ENCODE peak calls at places on chromosomes 11 and 22, in nine cellular contexts. A is HepG2, N is K562, B is SK-N-SH, K is stomach, Q is sigmoid colon, S is transverse colon, H is suprapubic skin, U is upper lobe of left lung. V is an unnamed sample.

GRCh38 chr11:86722041-86722440 is 49.6 kb upstream of the ME3 start:
- DNase-seq in S (no peak), A (no peak), B (no peak), K (no peak), Q (no peak), N (no peak), H (no peak), U (no peak), V (no peak)

GRCh38 chr11:8934735-8935478 is 2.2 kb upstream of the C11orf16 start:
- DNase-seq in K (no peak), U (no peak), H (no peak), B (no peak), Q (no peak), A (peak; percentile 18), S (no peak), N (no peak), V (no peak)

GRCh38 chr11:12458042-12458441 is 80.7 kb downstream of the PARVA start:
- DNase-seq in S (no peak), B (no peak), U (no peak), A (no peak), Q (peak; percentile 88), N (no peak), K (no peak), H (no peak), V (no peak)

GRCh38 chr11:19345519-19345847 is 104.7 kb upstream of the E2F8 start:
- DNase-seq in B (peak; percentile 81), N (no peak), Q (no peak), K (no peak), A (no peak), U (no peak), H (no peak), S (no peak), V (no peak)

GRCh38 chr11:21537980-21538379 is 654.9 kb upstream of the ANO5 start:
- DNase-seq in N (no peak), A (no peak), Q (no peak), K (no peak), U (no peak), S (no peak), B (no peak), H (no peak), V (no peak)

GRCh38 chr11:17513853-17514252 is 30.4 kb downstream of the USH1C start:
- DNase-seq in K (no peak), Q (no peak), U (no peak), N (no peak), S (no peak), H (no peak), B (no peak), A (no peak), V (no peak)

GRCh38 chr22:24744638-24745037 is 29.9 kb downstream of the PIWIL3 start:
- DNase-seq in Q (no peak), U (no peak), B (no peak), A (no peak), S (no peak), K (no peak), H (no peak), N (no peak), V (no peak)

GRCh38 chr11:9386086-9386485 is 1.6 kb downstream of the IPO7 start:
- DNase-seq in U (no peak), Q (no peak), N (no peak), H (no peak), S (no peak), B (no peak), K (no peak), A (no peak), V (no peak)

GRCh38 chr11:119338946-119339580 is 1.6 kb downstream of the C1QTNF5 start:
- DNase-seq in A (no peak), U (no peak), K (no peak), S (no peak), H (no peak), N (no peak), Q (no peak), B (no peak), V (no peak)

GRCh38 chr11:76723142-76723541 is 52.6 kb upstream of the LRRC32 start:
- DNase-seq in A (no peak), U (no peak), Q (peak; percentile 32), H (no peak), K (no peak), B (no peak), N (peak; percentile 39), S (no peak), V (no peak)

GRCh38 chr11:76723548-76723947 is 53.0 kb upstream of the LRRC32 start:
- DNase-seq in U (no peak), H (no peak), Q (peak; percentile 8), N (no peak), A (no peak), S (no peak), K (no peak), B (no peak), V (no peak)

GRCh38 chr11:76721755-76722677 is 51.5 kb upstream of the LRRC32 start:
- DNase-seq in S (peak; percentile 87), U (peak; percentile 79), Q (peak; percentile 90), K (peak; percentile 90), H (peak; percentile 90), N (peak; percentile 62), A (peak; percentile 58), B (peak; percentile 86), V (peak; percentile 97)

GRCh38 chr11:76728778-76729177 is 54.4 kb upstream of the TSKU start:
- DNase-seq in U (no peak), A (no peak), B (no peak), Q (no peak), N (no peak), H (no peak), S (no peak), K (no peak), V (no peak)

GRCh38 chr11:76724162-76724768 is 53.7 kb upstream of the LRRC32 start:
- DNase-seq in S (no peak), U (no peak), B (no peak), A (no peak), H (no peak), K (no peak), Q (peak; percentile 18), N (no peak), V (no peak)
- TF ChIP-seq EP300 in S (no peak), U (no peak), B (no peak), A (no peak), H (no peak), K (no peak), Q (no peak), N (no peak), V (no peak)

GRCh38 chr11:57100638-57101312 is 81.0 kb upstream of the LRRC55 start:
- DNase-seq in A (no peak), Q (no peak), S (no peak), H (no peak), U (no peak), B (peak; percentile 44), N (no peak), K (no peak), V (no peak)

GRCh38 chr11:57109331-57109730 is 72.4 kb upstream of the LRRC55 start:
- DNase-seq in S (no peak), H (no peak), Q (no peak), N (no peak), A (no peak), K (no peak), U (no peak), B (no peak), V (no peak)

DNA sequence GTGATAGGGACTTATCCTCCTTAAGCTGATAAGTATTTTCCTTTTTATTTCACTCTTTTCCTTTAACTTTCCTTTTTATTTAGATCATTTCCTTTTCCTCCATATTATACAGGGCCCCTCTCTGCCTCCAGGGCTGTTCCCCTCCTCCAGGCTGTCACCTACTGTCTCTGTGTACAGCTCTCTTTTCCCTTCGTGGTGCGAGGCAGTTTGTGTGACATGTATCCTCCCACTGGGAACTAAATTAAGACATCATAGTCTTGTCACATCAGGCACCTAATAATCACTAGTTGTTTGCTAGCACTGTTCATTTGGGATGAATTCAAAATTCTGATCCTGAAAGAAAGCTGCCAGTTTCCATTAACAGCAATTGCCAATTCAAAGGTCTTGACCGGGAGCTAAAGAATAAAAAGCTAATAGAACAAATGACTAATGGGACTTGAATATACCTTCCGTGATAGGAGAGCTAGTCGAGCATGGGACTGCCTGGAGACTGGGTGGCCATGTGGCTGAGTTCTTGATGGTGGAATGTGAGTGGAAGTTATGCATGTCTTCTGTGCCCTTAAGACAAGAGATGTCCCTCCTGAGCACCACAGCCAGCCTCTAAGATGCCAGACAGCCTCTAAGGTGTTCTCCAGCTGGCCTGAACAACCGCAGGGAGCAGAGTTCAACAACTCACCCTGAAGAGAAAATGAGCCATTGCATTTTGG is 77.7 kb upstream of the LRRC55 start:
- DNase-seq in Q (no peak), H (no peak), B (no peak), A (no peak), N (no peak), U (no peak), S (no peak), K (no peak), V (no peak)
- TF ChIP-seq POLR2AphosphoS5 in Q (no peak), H (no peak), B (no peak), A (no peak), N (no peak), U (no peak), S (no peak), K (no peak), V (no peak)

DNA sequence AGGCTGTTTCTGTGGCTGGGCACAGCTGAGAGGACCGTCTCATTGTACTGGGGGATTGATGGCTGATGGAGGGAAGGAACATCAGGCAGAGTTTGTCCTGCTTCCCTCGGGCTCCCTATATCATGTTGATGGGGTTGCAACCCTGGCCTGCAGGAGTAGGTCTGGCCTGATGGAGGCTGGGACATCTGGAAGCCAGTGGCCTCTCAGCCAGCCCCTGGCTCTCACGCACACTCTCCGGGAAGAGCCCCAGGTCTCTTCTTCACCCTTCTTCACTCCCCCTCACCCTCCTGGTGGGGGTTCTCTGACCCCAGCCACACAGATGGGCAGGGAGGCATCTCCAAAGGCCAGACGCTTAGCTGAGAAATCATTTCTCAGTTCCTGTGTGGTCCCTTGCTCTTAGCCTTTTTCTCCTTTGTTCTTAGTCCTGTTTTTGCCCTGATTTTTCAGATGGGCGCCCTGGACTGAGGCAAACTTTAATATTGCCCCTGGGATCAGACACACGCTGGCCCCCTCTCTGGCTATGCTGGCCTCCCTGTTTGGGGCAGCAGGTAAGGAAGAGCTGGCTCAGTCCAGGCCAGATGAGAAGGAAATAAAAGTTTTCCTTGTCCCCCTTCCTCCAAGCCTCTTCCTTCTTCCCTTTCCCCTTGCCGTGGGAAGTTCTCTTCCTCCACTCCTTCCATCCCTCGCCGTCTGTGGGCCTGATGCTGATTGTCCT is 13.9 kb upstream of the ANO1 start:
- DNase-seq in N (no peak), Q (no peak), K (no peak), S (no peak), B (peak; percentile 52), U (no peak), H (no peak), A (no peak), V (peak; percentile 72)
- TF ChIP-seq EP300 in N (no peak), Q (no peak), K (no peak), S (no peak), B (no peak), U (no peak), H (no peak), A (no peak), V (no peak)

GRCh38 chr11:62801071-62801470 is 4.2 kb downstream of the NXF1 start:
- DNase-seq in A (no peak), K (no peak), N (no peak), B (no peak), H (no peak), Q (no peak), S (no peak), U (no peak), V (no peak)
- TF ChIP-seq POLR2AphosphoS5 in A (no peak), K (no peak), N (no peak), B (no peak), H (no peak), Q (no peak), S (no peak), U (no peak), V (no peak)